ENCODE peak calls at places on chromosomes 1 and 21, in six cellular contexts. G is BE2C; T is hippocampal formation; V is H4; S is naive thymus-derived CD8-positive, alpha-beta T cell; L is stomach. F is an unnamed sample.

GRCh38 chr21:39187141-39187540 is 3.9 kb upstream of the PSMG1 start:
- DNase-seq in L (no peak), V (no peak), G (no peak), S (no peak), T (no peak), F (no peak)

GRCh38 chr1:59552001-59552400 is 255.1 kb downstream of the FGGY start:
- DNase-seq in T (no peak), S (no peak), V (no peak), L (no peak), G (no peak), F (no peak)

GRCh38 chr1:94143173-94143808 is 22.3 kb upstream of the ABCA4 start:
- DNase-seq in V (no peak), G (no peak), T (no peak), L (no peak), S (no peak), F (no peak)

GRCh38 chr1:189323090-189323489 is 1154.6 kb downstream of the BRINP3 start:
- DNase-seq in G (no peak), V (no peak), S (no peak), T (no peak), L (no peak), F (no peak)

GRCh38 chr1:42940851-42941639 is 17.6 kb downstream of the SLC2A1 start:
- DNase-seq in G (no peak), S (no peak), T (no peak), L (no peak), V (peak), F (no peak)

GRCh38 chr1:247297263-247298123 is 34.2 kb downstream of the ZNF496 start:
- DNase-seq in G (no peak), S (no peak), T (no peak), V (no peak), L (no peak), F (no peak)

GRCh38 chr1:10514490-10515235 is 39.9 kb downstream of the PEX14 start:
- DNase-seq in S (no peak), T (no peak), L (no peak), G (peak), V (peak), F (no peak)

GRCh38 chr21:31330144-31330483 is 13.9 kb downstream of the TIAM1 start:
- DNase-seq in S (no peak), L (no peak), V (no peak), G (no peak), T (no peak), F (no peak)

GRCh38 chr1:35619237-35620121 is 21.8 kb downstream of the PSMB2 start:
- DNase-seq in T (no peak), L (no peak), S (no peak), G (no peak), V (no peak), F (no peak)

GRCh38 chr1:150563340-150564038 is 14.3 kb downstream of the ADAMTSL4 start:
- DNase-seq in T (no peak), V (peak), G (peak), S (no peak), L (peak), F (no peak)

GRCh38 chr1:85259866-85260345 is 444 bp upstream of the C1orf52 start:
- DNase-seq in T (peak), V (no peak), G (no peak), S (no peak), L (no peak), F (no peak)

GRCh38 chr1:54158071-54158470 is 5.3 kb upstream of the CDCP2 start:
- DNase-seq in L (peak), T (no peak), S (no peak), V (peak), G (no peak), F (no peak)

GRCh38 chr1:210949039-210949438 is 184.9 kb downstream of the KCNH1 start:
- DNase-seq in G (no peak), S (no peak), T (no peak), L (no peak), V (no peak), F (no peak)

GRCh38 chr1:156750191-156750931 is 1.1 kb downstream of the HDGF start:
- DNase-seq in G (no peak), V (peak), S (no peak), L (peak), T (no peak), F (no peak)

GRCh38 chr1:223147858-223148257 is 4.8 kb upstream of the TLR5 start:
- DNase-seq in G (no peak), L (no peak), T (no peak), S (no peak), V (no peak), F (no peak)

GRCh38 chr1:110493059-110493458 is 25.9 kb downstream of the KCNA10 start:
- DNase-seq in L (no peak), S (no peak), G (no peak), T (no peak), V (no peak), F (no peak)

GRCh38 chr1:187692799-187693198 is 864.0 kb downstream of the PLA2G4A start:
- DNase-seq in T (no peak), V (no peak), S (no peak), G (no peak), L (no peak), F (no peak)

GRCh38 chr21:31260790-31261189 is 83.3 kb downstream of the TIAM1 start:
- DNase-seq in T (no peak), S (no peak), V (no peak), L (no peak), G (no peak), F (no peak)

GRCh38 chr21:36035381-36035791 is 24.9 kb downstream of the SETD4 start:
- DNase-seq in T (no peak), G (peak), L (peak), S (no peak), V (no peak), F (no peak)

GRCh38 chr21:33971492-33972013 is 55.9 kb upstream of the ATP5PO start:
- DNase-seq in S (no peak), L (no peak), T (no peak), V (no peak), G (no peak), F (no peak)

GRCh38 chr21:42414928-42415769 is 11.4 kb downstream of the UBASH3A start:
- DNase-seq in V (peak), G (no peak), L (peak), S (peak), T (no peak), F (no peak)

GRCh38 chr1:47568763-47569162 is 130.9 kb downstream of the FOXD2 start:
- DNase-seq in G (no peak), S (no peak), L (no peak), V (no peak), T (no peak), F (no peak)

GRCh38 chr1:210827481-210827880 is 306.5 kb downstream of the KCNH1 start:
- DNase-seq in G (no peak), T (no peak), L (no peak), V (no peak), S (no peak), F (no peak)

GRCh38 chr1:211944733-211945500 is 90.4 kb downstream of the INTS7 start:
- DNase-seq in T (no peak), S (no peak), G (no peak), V (no peak), L (peak), F (no peak)

GRCh38 chr1:202615501-202616354 is 94.5 kb downstream of the SYT2 start:
- DNase-seq in S (no peak), V (peak), T (no peak), L (no peak), G (no peak), F (no peak)

GRCh38 chr1:8554956-8555534 is 237.1 kb downstream of the SLC45A1 start:
- DNase-seq in L (no peak), V (peak), G (no peak), S (no peak), T (no peak), F (no peak)

GRCh38 chr21:26116456-26117011 is 54.0 kb downstream of the APP start:
- DNase-seq in S (no peak), L (no peak), G (no peak), T (no peak), V (peak), F (no peak)

GRCh38 chr1:222535455-222535854 is 12.4 kb downstream of the HHIPL2 start:
- DNase-seq in L (no peak), V (no peak), S (no peak), T (no peak), G (no peak), F (no peak)

GRCh38 chr1:165630629-165631402 is at the start of gene MGST3:
- DNase-seq in G (peak), S (peak), L (peak), V (peak), T (peak), F (peak)

GRCh38 chr1:229769809-229770208 is 143.8 kb downstream of the URB2 start:
- DNase-seq in L (no peak), V (no peak), S (no peak), T (no peak), G (no peak), F (no peak)